ENCODE peak calls at places on chromosomes 16 and 17, in nine cellular contexts. R is activated T-cell treated with anti-CD3 and anti-CD28 coated beads, Interleukin-2, amount 50 U/mL, for 4 hours; K is fibroblast of villous mesenchyme; S is amygdala; T is lung microvascular endothelial cell; L is NCI-H1436 treated with DMSO at 0.1 percent for 48 hours; A is prostate gland; D is AG04450; V is hepatic stellate cell. Z is an unnamed sample.

GRCh38 chr16:31402687-31403086 is 9.6 kb downstream of the ITGAD start:
- DNase-seq in R (no peak), K (peak; percentile 52), S (no peak), T (no peak), L (no peak), A (no peak), D (no peak), V (no peak), Z (no peak)

GRCh38 chr16:84687715-84688114 is 12.1 kb upstream of the USP10 start:
- DNase-seq in R (no peak), K (peak; percentile 74), S (no peak), T (peak; percentile 13), L (no peak), A (no peak), D (peak; percentile 67), V (peak; percentile 81), Z (peak; percentile 79)

GRCh38 chr16:75764154-75764768 is 38.0 kb upstream of the CPHXL start:
- DNase-seq in R (peak; percentile 40), K (peak; percentile 70), S (peak; percentile 28), T (peak; percentile 88), L (no peak), A (peak; percentile 47), D (peak; percentile 32), V (peak; percentile 44), Z (peak; percentile 73)

GRCh38 chr16:89853306-89853993 is 19.9 kb upstream of the TCF25 start:
- DNase-seq in R (no peak), K (no peak), S (no peak), T (no peak), L (no peak), A (no peak), D (no peak), V (no peak), Z (no peak)

GRCh38 chr16:6206080-6206479 is 1108.5 kb upstream of the EEF2KMT start:
- DNase-seq in R (no peak), K (no peak), S (no peak), T (no peak), L (no peak), A (peak; percentile 52), D (no peak), V (no peak), Z (no peak)

GRCh38 chr16:50371936-50372595 is 3.3 kb upstream of the BRD7 start:
- DNase-seq in R (no peak), K (peak; percentile 21), S (no peak), T (peak; percentile 8), L (no peak), A (no peak), D (no peak), V (peak; percentile 42), Z (peak; percentile 60)

GRCh38 chr17:44102845-44103622 is 20.4 kb downstream of the HDAC5 start:
- DNase-seq in R (no peak), K (no peak), S (no peak), T (no peak), L (no peak), A (no peak), D (no peak), V (no peak), Z (no peak)

GRCh38 chr17:62750502-62751349 is 57.4 kb downstream of the MARCHF10 start:
- DNase-seq in R (no peak), K (no peak), S (no peak), T (no peak), L (no peak), A (no peak), D (no peak), V (no peak), Z (no peak)

GRCh38 chr17:78291944-78292910 is 60.8 kb downstream of the TMEM235 start:
- DNase-seq in R (no peak), K (no peak), S (no peak), T (no peak), L (no peak), A (no peak), D (no peak), V (no peak), Z (no peak)

Z was measured in AG20443.